ENCODE peak calls at places on chromosomes 5 and 9, in five cellular contexts. M is stromal cell of bone marrow; C is stimulated activated CD4-positive, alpha-beta T cell treated with anti-CD3 and anti-CD28 coated beads, Interleukin-1b, Interleukin-23, amount 100 ng/mL, for 48 hours; E is Right ventricle myocardium superior; P is right lobe of liver. F is an unnamed sample.

GRCh38 chr9:108673386-108673785 is 182.4 kb downstream of the ACTL7B start:
- DNase-seq in M (no peak), C (no peak), E (no peak), P (no peak), F (no peak)

GRCh38 chr5:74094096-74094778 is 468.2 kb downstream of the ARHGEF28 start:
- DNase-seq in M (no peak), C (no peak), E (no peak), P (no peak), F (no peak)

GRCh38 chr9:29799227-29799626 is 2225.9 kb upstream of the C9orf72 start:
- DNase-seq in M (no peak), C (no peak), E (no peak), P (no peak), F (no peak)

GRCh38 chr5:7941692-7942091 is 72.7 kb downstream of the MTRR start:
- DNase-seq in M (no peak), C (no peak), E (no peak), P (no peak), F (no peak)

GRCh38 chr9:23342296-23342695 is 483.7 kb downstream of the ELAVL2 start:
- DNase-seq in M (peak; percentile 6), C (no peak), E (no peak), P (peak; percentile 56), F (no peak)

GRCh38 chr5:159531554-159532105 is 201.3 kb upstream of the IL12B start:
- DNase-seq in M (no peak), C (no peak), E (no peak), P (no peak), F (no peak)

GRCh38 chr9:21589344-21590056 is 107.4 kb upstream of the IFNE start:
- DNase-seq in M (no peak), C (no peak), E (no peak), P (no peak), F (no peak)

GRCh38 chr9:36802171-36802920 is 229.7 kb downstream of the MELK start:
- DNase-seq in M (peak; percentile 3), C (no peak), E (no peak), P (no peak), F (no peak)

GRCh38 chr9:5421163-5421562 is 16.6 kb downstream of the PLGRKT start:
- DNase-seq in M (no peak), C (no peak), E (no peak), P (no peak), F (no peak)

GRCh38 chr9:82890865-82891264 is 172.1 kb downstream of the RASEF start:
- DNase-seq in M (no peak), C (no peak), E (no peak), P (no peak), F (no peak)

GRCh38 chr9:95415158-95415557 is 97.6 kb upstream of the FANCC start:
- DNase-seq in M (no peak), C (no peak), E (no peak), P (no peak), F (no peak)

GRCh38 chr5:177565046-177565445 is 10.7 kb upstream of the FAM193B start:
- DNase-seq in M (no peak), C (no peak), E (no peak), P (no peak), F (no peak)

GRCh38 chr5:136620016-136620419 is 254.7 kb upstream of the TRPC7 start:
- DNase-seq in M (no peak), C (no peak), E (no peak), P (no peak), F (no peak)

GRCh38 chr5:120368923-120369715 is 95.0 kb upstream of the PRR16 start:
- DNase-seq in M (no peak), C (no peak), E (no peak), P (peak; percentile 83), F (no peak)

GRCh38 chr5:5271606-5272321 is 131.6 kb downstream of the ADAMTS16 start:
- DNase-seq in M (no peak), C (no peak), E (no peak), P (no peak), F (no peak)

GRCh38 chr5:23977365-23977764 is 470.0 kb downstream of the PRDM9 start:
- DNase-seq in M (no peak), C (no peak), E (no peak), P (no peak), F (no peak)

GRCh38 chr9:38371495-38371894 is 21.0 kb upstream of the ALDH1B1 start:
- DNase-seq in M (no peak), C (no peak), E (no peak), P (no peak), F (no peak)

GRCh38 chr9:6467006-6467625 is 54.1 kb downstream of the UHRF2 start:
- DNase-seq in M (no peak), C (no peak), E (no peak), P (no peak), F (no peak)

GRCh38 chr9:68998344-68998743 is 15.6 kb downstream of the PRKACG start:
- DNase-seq in M (no peak), C (no peak), E (no peak), P (no peak), F (no peak)

GRCh38 chr5:134527156-134527960 is 1.9 kb downstream of the JADE2 start:
- DNase-seq in M (peak; percentile 72), C (peak; percentile 76), E (peak; percentile 92), P (peak; percentile 85), F (no peak)

GRCh38 chr9:1100945-1101344 is 50.8 kb downstream of the DMRT2 start:
- DNase-seq in M (peak; percentile 9), C (peak; percentile 1), E (peak; percentile 61), P (peak; percentile 58), F (no peak)

GRCh38 chr5:116363780-116364179 is 210.8 kb downstream of the SEMA6A start:
- DNase-seq in M (no peak), C (no peak), E (no peak), P (no peak), F (no peak)

GRCh38 chr5:132085686-132086085 is 12.1 kb downstream of the CSF2 start:
- DNase-seq in M (no peak), C (no peak), E (no peak), P (no peak), F (no peak)

GRCh38 chr9:4748612-4749011 is 7.6 kb upstream of the AK3 start:
- DNase-seq in M (no peak), C (no peak), E (no peak), P (no peak), F (no peak)

GRCh38 chr9:124479371-124479770 is 27.8 kb downstream of the NR5A1 start:
- DNase-seq in M (no peak), C (no peak), E (no peak), P (no peak), F (no peak)

GRCh38 chr5:165630211-165630866 is 2124.9 kb downstream of the MAT2B start:
- DNase-seq in M (peak; percentile 17), C (peak; percentile 1), E (no peak), P (peak; percentile 30), F (no peak)

GRCh38 chr5:10808347-10809212 is 47.5 kb upstream of the DAP start:
- DNase-seq in M (no peak), C (no peak), E (no peak), P (no peak), F (no peak)

GRCh38 chr5:56323505-56323904 is 90.4 kb upstream of the ANKRD55 start:
- DNase-seq in M (no peak), C (peak; percentile 44), E (no peak), P (peak; percentile 25), F (no peak)

GRCh38 chr9:89604463-89605180 is at the start of gene GADD45G:
- DNase-seq in M (peak; percentile 50), C (peak; percentile 87), E (peak; percentile 94), P (peak; percentile 91), F (no peak)

GRCh38 chr5:154349621-154350020 is 96.2 kb upstream of the SAP30L start:
- DNase-seq in M (no peak), C (no peak), E (no peak), P (no peak), F (no peak)

GRCh38 chr9:34378376-34379060 is 1.8 kb upstream of the MYORG start:
- DNase-seq in M (no peak), C (no peak), E (no peak), P (no peak), F (no peak)

GRCh38 chr9:98306384-98307145 is 51.1 kb upstream of the TBC1D2 start:
- DNase-seq in M (no peak), C (no peak), E (no peak), P (no peak), F (no peak)

GRCh38 chr5:87102841-87103240 is 164.8 kb upstream of the RASA1 start:
- DNase-seq in M (no peak), C (no peak), E (no peak), P (no peak), F (no peak)

GRCh38 chr5:9546973-9547947 is 1.4 kb upstream of the SEMA5A start:
- DNase-seq in M (no peak), C (no peak), E (no peak), P (no peak), F (peak; percentile 75)

GRCh38 chr9:13915591-13916301 is 398.2 kb downstream of the NFIB start:
- DNase-seq in M (no peak), C (no peak), E (no peak), P (no peak), F (no peak)